ENCODE peak calls at places on chromosome 14, in five cellular contexts. K is astrocyte, R is HCT116, O is A549, F is PC-3. C is an unnamed sample.
A peak's percentile ranks its signal among the peaks of the same experiment; 100 is the strongest.

GRCh38 chr14:71372411-71372838 is 465.2 kb downstream of the PCNX1 start:
- DNase-seq in K (peak; percentile 86), R (no peak), O (peak; percentile 61), F (peak; percentile 91), C (peak; percentile 92)

GRCh38 chr14:69323266-69323966 is 63.5 kb downstream of the GALNT16 start:
- DNase-seq in K (no peak), R (no peak), O (no peak), F (no peak), C (no peak)

GRCh38 chr14:102523200-102524025 is 13.8 kb upstream of the ANKRD9 start:
- DNase-seq in K (no peak), R (no peak), O (no peak), F (no peak), C (no peak)

GRCh38 chr14:55746533-55746932 is 166.5 kb downstream of the KTN1 start:
- DNase-seq in K (peak; percentile 41), R (no peak), O (no peak), F (peak; percentile 58), C (no peak)

GRCh38 chr14:77184396-77185092 is 2.9 kb downstream of the TMEM63C start:
- DNase-seq in K (no peak), R (no peak), O (no peak), F (peak; percentile 18), C (no peak)

GRCh38 chr14:103528158-103528511 is 861 bp upstream of the TRMT61A start:
- DNase-seq in K (no peak), R (no peak), O (no peak), F (no peak), C (no peak)

GRCh38 chr14:77909911-77910310 is 110.0 kb downstream of the ADCK1 start:
- DNase-seq in K (no peak), R (no peak), O (no peak), F (no peak), C (no peak)

GRCh38 chr14:55249423-55249822 is 21.8 kb upstream of the FBXO34 start:
- DNase-seq in K (peak; percentile 15), R (no peak), O (no peak), F (peak; percentile 36), C (no peak)

GRCh38 chr14:40652089-40652691 is 954.5 kb upstream of the LRFN5 start:
- DNase-seq in K (no peak), R (no peak), O (no peak), F (no peak), C (no peak)

GRCh38 chr14:58078068-58078467 is 73.9 kb downstream of the ARMH4 start:
- DNase-seq in K (peak; percentile 89), R (no peak), O (no peak), F (peak; percentile 54), C (peak; percentile 42)

GRCh38 chr14:65134651-65135579 is 32.6 kb upstream of the MAX start:
- DNase-seq in K (peak; percentile 59), R (no peak), O (no peak), F (no peak), C (no peak)

GRCh38 chr14:88706425-88706824 is 86.3 kb downstream of the EML5 start:
- DNase-seq in K (peak; percentile 42), R (no peak), O (no peak), F (peak; percentile 76), C (no peak)

GRCh38 chr14:53399057-53399456 is 245.9 kb upstream of the DDHD1 start:
- DNase-seq in K (peak; percentile 63), R (peak; percentile 22), O (peak; percentile 24), F (peak; percentile 65), C (no peak)

GRCh38 chr14:91119556-91120311 is 5.9 kb downstream of the DGLUCY start:
- DNase-seq in K (peak; percentile 73), R (peak; percentile 81), O (peak; percentile 33), F (peak; percentile 84), C (peak; percentile 84)

GRCh38 chr14:92561906-92562489 is 48.4 kb downstream of the RIN3 start:
- DNase-seq in K (no peak), R (no peak), O (no peak), F (no peak), C (no peak)

GRCh38 chr14:23381871-23382270 is 5.0 kb downstream of the CMTM5 start:
- DNase-seq in K (no peak), R (no peak), O (no peak), F (no peak), C (no peak)

GRCh38 chr14:53979747-53980642 is 23.4 kb upstream of the BMP4 start:
- DNase-seq in K (peak; percentile 85), R (no peak), O (peak; percentile 27), F (no peak), C (no peak)

GRCh38 chr14:104294628-104294982 is 156.2 kb downstream of the KIF26A start:
- DNase-seq in K (no peak), R (no peak), O (no peak), F (no peak), C (no peak)

GRCh38 chr14:58637391-58638230 is at the start of gene DACT1:
- DNase-seq in K (peak; percentile 78), R (no peak), O (peak; percentile 35), F (peak; percentile 39), C (no peak)

GRCh38 chr14:96693252-96693820 is 103.8 kb upstream of the VRK1 start:
- DNase-seq in K (no peak), R (no peak), O (no peak), F (no peak), C (no peak)

GRCh38 chr14:21449899-21450216 is 6.1 kb downstream of the CHD8 start:
- DNase-seq in K (no peak), R (no peak), O (no peak), F (no peak), C (no peak)

GRCh38 chr14:59332727-59333126 is 132.5 kb downstream of the GPR135 start:
- DNase-seq in K (peak; percentile 91), R (no peak), O (peak; percentile 41), F (peak; percentile 72), C (no peak)

GRCh38 chr14:101197595-101198397 is 294.3 kb upstream of the RTL1 start:
- DNase-seq in K (no peak), R (no peak), O (no peak), F (no peak), C (no peak)

GRCh38 chr14:89773644-89774316 is 180.8 kb downstream of the EFCAB11 start:
- DNase-seq in K (peak; percentile 65), R (no peak), O (peak; percentile 44), F (peak; percentile 33), C (no peak)

GRCh38 chr14:55123101-55123500 is 6.0 kb upstream of the LGALS3 start:
- DNase-seq in K (peak; percentile 96), R (no peak), O (no peak), F (peak; percentile 76), C (no peak)

GRCh38 chr14:50524071-50524470 is 8.3 kb downstream of the MAP4K5 start:
- DNase-seq in K (no peak), R (no peak), O (no peak), F (no peak), C (no peak)
- H3K4me2 ChIP-seq in K (peak overlapping the region; percentile 37), R (no peak overlapping the region), O (no peak overlapping the region), F (no peak overlapping the region), C (no peak overlapping the region)

GRCh38 chr14:67620217-67620789 is 583 bp downstream of the ARG2 start:
- DNase-seq in K (no peak), R (no peak), O (no peak), F (peak; percentile 36), C (no peak)

GRCh38 chr14:67622675-67623074 is 3.0 kb downstream of the ARG2 start:
- DNase-seq in K (peak; percentile 79), R (no peak), O (peak; percentile 36), F (peak; percentile 79), C (peak; percentile 30)

GRCh38 chr14:67623114-67623513 is 3.4 kb downstream of the ARG2 start:
- DNase-seq in K (peak; percentile 42), R (no peak), O (no peak), F (peak; percentile 57), C (peak; percentile 30)

GRCh38 chr14:67618617-67619063 is 1.1 kb upstream of the ARG2 start:
- DNase-seq in K (peak; percentile 63), R (no peak), O (peak; percentile 76), F (peak; percentile 80), C (peak; percentile 44)

DNA sequence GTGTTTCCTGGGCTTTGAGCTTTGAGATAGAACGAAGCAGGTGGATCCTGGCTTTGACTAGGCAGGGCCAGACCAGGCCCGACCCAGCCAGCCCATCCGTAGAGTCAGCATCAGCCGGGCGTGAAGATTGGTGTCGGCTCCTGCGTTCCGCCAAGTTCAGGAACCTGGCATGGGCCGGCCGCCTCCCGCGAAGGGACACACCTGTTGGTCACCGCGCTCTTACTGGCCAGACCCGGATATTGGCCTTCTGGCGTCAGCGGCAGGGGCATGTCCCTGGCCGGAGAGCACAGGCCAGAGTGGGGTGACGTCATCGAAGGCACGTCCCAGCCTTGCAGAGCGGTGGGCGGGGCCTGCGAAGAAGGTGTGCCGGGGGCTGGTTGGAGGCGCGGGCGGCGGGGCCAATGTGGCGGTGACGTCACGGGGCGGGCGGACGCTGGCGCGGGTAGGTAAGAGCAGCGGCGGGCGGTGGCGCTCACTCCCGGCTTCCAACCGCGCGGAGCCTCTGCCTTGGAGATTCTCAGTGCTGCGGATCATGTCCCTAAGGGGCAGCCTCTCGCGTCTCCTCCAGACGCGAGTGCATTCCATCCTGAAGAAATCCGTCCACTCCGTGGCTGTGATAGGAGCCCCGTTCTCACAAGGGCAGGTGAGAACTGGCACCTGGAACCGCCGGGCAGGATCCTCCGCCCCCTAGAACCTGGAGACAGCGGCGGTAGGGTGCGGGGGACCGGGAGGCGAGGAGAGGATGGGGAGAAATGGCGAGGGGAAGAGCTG is at the start of gene ARG2:
- DNase-seq in K (peak; percentile 85), R (peak; percentile 98), O (peak; percentile 96), F (peak; percentile 95), C (peak; percentile 66)
- TF ChIP-seq CTCF in K (no peak), R (no peak), O (no peak), F (peak; percentile 32), C (no peak)

GRCh38 chr14:52314521-52315354 is 626 bp downstream of the PTGER2 start:
- DNase-seq in K (no peak), R (no peak), O (no peak), F (no peak), C (no peak)

GRCh38 chr14:52315355-52315718 is 1.2 kb downstream of the PTGER2 start:
- DNase-seq in K (no peak), R (no peak), O (no peak), F (no peak), C (no peak)

GRCh38 chr14:52313493-52313881 is 625 bp upstream of the PTGER2 start:
- DNase-seq in K (peak; percentile 24), R (no peak), O (no peak), F (no peak), C (no peak)

GRCh38 chr14:52312872-52313492 is 1.1 kb upstream of the PTGER2 start:
- DNase-seq in K (peak; percentile 30), R (no peak), O (no peak), F (no peak), C (no peak)

GRCh38 chr14:52313903-52314481 is at the start of gene PTGER2:
- DNase-seq in K (peak; percentile 85), R (peak; percentile 57), O (peak; percentile 63), F (peak; percentile 91), C (peak; percentile 40)
- H3K4me2 ChIP-seq in K (peak within 1 kb of the TSS; percentile 96), R (peak within 1 kb of the TSS; percentile 84), O (peak within 1 kb of the TSS; percentile 96), F (peak within 1 kb of the TSS; percentile 90), C (peak within 1 kb of the TSS; percentile 94)

GRCh38 chr14:74601982-74602381 is 10.1 kb downstream of the LTBP2 start:
- DNase-seq in K (no peak), R (no peak), O (no peak), F (no peak), C (no peak)

GRCh38 chr14:74599946-74600345 is 12.1 kb downstream of the LTBP2 start:
- DNase-seq in K (no peak), R (no peak), O (no peak), F (no peak), C (no peak)

GRCh38 chr14:74595006-74595735 is 16.9 kb downstream of the LTBP2 start:
- DNase-seq in K (peak; percentile 75), R (no peak), O (no peak), F (no peak), C (no peak)

GRCh38 chr14:74596747-74597456 is 15.1 kb downstream of the LTBP2 start:
- DNase-seq in K (peak; percentile 51), R (no peak), O (no peak), F (no peak), C (no peak)

GRCh38 chr14:74599201-74599809 is 12.7 kb downstream of the LTBP2 start:
- DNase-seq in K (no peak), R (no peak), O (no peak), F (no peak), C (no peak)
- TF ChIP-seq CTCF in K (no peak), R (no peak), O (no peak), F (no peak), C (no peak)